ENCODE peak calls at places on chromosomes 11 and 22, in six cellular contexts. One of them, this sample, is unnamed.

GRCh38 chr11:46183819-46184218 is 62.6 kb upstream of the PHF21A start:
- DNase-seq in amygdala: no peak
- DNase-seq in right atrium auricular region: no peak
- DNase-seq in ELF-1: no peak
- DNase-seq in activated naive CD4-positive, alpha-beta T cell treated with anti-CD3 and anti-CD28 coated beads, Interleukin-2, amount 50 U/mL, for 72 hours: no peak
- DNase-seq in ELR: peak
- DNase-seq in this sample: no peak

GRCh38 chr11:118921929-118922744 is 3.6 kb downstream of the BCL9L start:
- DNase-seq in amygdala: peak
- DNase-seq in right atrium auricular region: peak
- DNase-seq in ELF-1: peak
- DNase-seq in activated naive CD4-positive, alpha-beta T cell treated with anti-CD3 and anti-CD28 coated beads, Interleukin-2, amount 50 U/mL, for 72 hours: no peak
- DNase-seq in ELR: peak
- DNase-seq in this sample: peak

GRCh38 chr22:17664414-17665045 is 26.0 kb downstream of the BCL2L13 start:
- DNase-seq in amygdala: no peak
- DNase-seq in right atrium auricular region: no peak
- DNase-seq in ELF-1: no peak
- DNase-seq in activated naive CD4-positive, alpha-beta T cell treated with anti-CD3 and anti-CD28 coated beads, Interleukin-2, amount 50 U/mL, for 72 hours: no peak
- DNase-seq in ELR: no peak
- DNase-seq in this sample: no peak

GRCh38 chr11:19817870-19818269 is 105.2 kb downstream of the NAV2 start:
- DNase-seq in amygdala: no peak
- DNase-seq in right atrium auricular region: no peak
- DNase-seq in ELF-1: no peak
- DNase-seq in activated naive CD4-positive, alpha-beta T cell treated with anti-CD3 and anti-CD28 coated beads, Interleukin-2, amount 50 U/mL, for 72 hours: no peak
- DNase-seq in ELR: no peak
- DNase-seq in this sample: no peak

GRCh38 chr11:88179141-88179540 is 3.9 kb upstream of the RAB38 start:
- DNase-seq in amygdala: no peak
- DNase-seq in right atrium auricular region: no peak
- DNase-seq in ELF-1: no peak
- DNase-seq in activated naive CD4-positive, alpha-beta T cell treated with anti-CD3 and anti-CD28 coated beads, Interleukin-2, amount 50 U/mL, for 72 hours: peak
- DNase-seq in ELR: peak
- DNase-seq in this sample: no peak

GRCh38 chr11:46607516-46607915 is 9.5 kb downstream of the HARBI1 start:
- DNase-seq in amygdala: no peak
- DNase-seq in right atrium auricular region: no peak
- DNase-seq in ELF-1: no peak
- DNase-seq in activated naive CD4-positive, alpha-beta T cell treated with anti-CD3 and anti-CD28 coated beads, Interleukin-2, amount 50 U/mL, for 72 hours: no peak
- DNase-seq in ELR: no peak
- DNase-seq in this sample: no peak

GRCh38 chr11:16612801-16613400 is 125.5 kb upstream of the C11orf58 start:
- DNase-seq in amygdala: no peak
- DNase-seq in right atrium auricular region: no peak
- DNase-seq in ELF-1: peak
- DNase-seq in activated naive CD4-positive, alpha-beta T cell treated with anti-CD3 and anti-CD28 coated beads, Interleukin-2, amount 50 U/mL, for 72 hours: peak
- DNase-seq in ELR: no peak
- DNase-seq in this sample: peak

GRCh38 chr11:134342572-134343340 is 11.0 kb downstream of the GLB1L2 start:
- DNase-seq in amygdala: no peak
- DNase-seq in right atrium auricular region: peak
- DNase-seq in ELF-1: no peak
- DNase-seq in activated naive CD4-positive, alpha-beta T cell treated with anti-CD3 and anti-CD28 coated beads, Interleukin-2, amount 50 U/mL, for 72 hours: no peak
- DNase-seq in ELR: no peak
- DNase-seq in this sample: no peak

GRCh38 chr22:41197808-41198585 is 7.1 kb upstream of the L3MBTL2 start:
- DNase-seq in amygdala: no peak
- DNase-seq in right atrium auricular region: no peak
- DNase-seq in ELF-1: peak
- DNase-seq in activated naive CD4-positive, alpha-beta T cell treated with anti-CD3 and anti-CD28 coated beads, Interleukin-2, amount 50 U/mL, for 72 hours: peak
- DNase-seq in ELR: peak
- DNase-seq in this sample: peak

GRCh38 chr11:109750964-109751363 is 329.0 kb downstream of the C11orf87 start:
- DNase-seq in amygdala: no peak
- DNase-seq in right atrium auricular region: no peak
- DNase-seq in ELF-1: no peak
- DNase-seq in activated naive CD4-positive, alpha-beta T cell treated with anti-CD3 and anti-CD28 coated beads, Interleukin-2, amount 50 U/mL, for 72 hours: no peak
- DNase-seq in ELR: no peak
- DNase-seq in this sample: no peak

GRCh38 chr11:93921695-93922468 is 71.5 kb upstream of the VSTM5 start:
- DNase-seq in amygdala: no peak
- DNase-seq in right atrium auricular region: no peak
- DNase-seq in ELF-1: peak
- DNase-seq in activated naive CD4-positive, alpha-beta T cell treated with anti-CD3 and anti-CD28 coated beads, Interleukin-2, amount 50 U/mL, for 72 hours: peak
- DNase-seq in ELR: peak
- DNase-seq in this sample: peak

GRCh38 chr11:19712281-19713220 is at the start of gene NAV2:
- DNase-seq in amygdala: peak
- DNase-seq in right atrium auricular region: peak
- DNase-seq in ELF-1: peak
- DNase-seq in activated naive CD4-positive, alpha-beta T cell treated with anti-CD3 and anti-CD28 coated beads, Interleukin-2, amount 50 U/mL, for 72 hours: peak
- DNase-seq in ELR: peak
- DNase-seq in this sample: peak

GRCh38 chr11:75279273-75279672 is 38.7 kb downstream of the TPBGL start:
- DNase-seq in amygdala: no peak
- DNase-seq in right atrium auricular region: no peak
- DNase-seq in ELF-1: peak
- DNase-seq in activated naive CD4-positive, alpha-beta T cell treated with anti-CD3 and anti-CD28 coated beads, Interleukin-2, amount 50 U/mL, for 72 hours: no peak
- DNase-seq in ELR: no peak
- DNase-seq in this sample: peak

GRCh38 chr22:35766654-35767580 is 49.2 kb downstream of the APOL5 start:
- DNase-seq in amygdala: no peak
- DNase-seq in right atrium auricular region: no peak
- DNase-seq in ELF-1: no peak
- DNase-seq in activated naive CD4-positive, alpha-beta T cell treated with anti-CD3 and anti-CD28 coated beads, Interleukin-2, amount 50 U/mL, for 72 hours: no peak
- DNase-seq in ELR: no peak
- DNase-seq in this sample: no peak

GRCh38 chr11:13375798-13376197 is 87.2 kb downstream of the BTBD10 start:
- DNase-seq in amygdala: no peak
- DNase-seq in right atrium auricular region: no peak
- DNase-seq in ELF-1: no peak
- DNase-seq in activated naive CD4-positive, alpha-beta T cell treated with anti-CD3 and anti-CD28 coated beads, Interleukin-2, amount 50 U/mL, for 72 hours: no peak
- DNase-seq in ELR: no peak
- DNase-seq in this sample: no peak

GRCh38 chr11:65446446-65447277 is 24.1 kb downstream of the NEAT1 start:
- DNase-seq in amygdala: no peak
- DNase-seq in right atrium auricular region: peak
- DNase-seq in ELF-1: no peak
- DNase-seq in activated naive CD4-positive, alpha-beta T cell treated with anti-CD3 and anti-CD28 coated beads, Interleukin-2, amount 50 U/mL, for 72 hours: no peak
- DNase-seq in ELR: peak
- DNase-seq in this sample: peak

GRCh38 chr11:45590743-45591142 is 74.7 kb downstream of the CHST1 start:
- DNase-seq in amygdala: peak
- DNase-seq in right atrium auricular region: no peak
- DNase-seq in ELF-1: no peak
- DNase-seq in activated naive CD4-positive, alpha-beta T cell treated with anti-CD3 and anti-CD28 coated beads, Interleukin-2, amount 50 U/mL, for 72 hours: no peak
- DNase-seq in ELR: no peak
- DNase-seq in this sample: peak

GRCh38 chr11:130181295-130182272 is 22.0 kb downstream of the ST14 start:
- DNase-seq in amygdala: no peak
- DNase-seq in right atrium auricular region: no peak
- DNase-seq in ELF-1: no peak
- DNase-seq in activated naive CD4-positive, alpha-beta T cell treated with anti-CD3 and anti-CD28 coated beads, Interleukin-2, amount 50 U/mL, for 72 hours: no peak
- DNase-seq in ELR: peak
- DNase-seq in this sample: no peak

GRCh38 chr11:130774703-130775102 is 141.6 kb downstream of the SNX19 start:
- DNase-seq in amygdala: no peak
- DNase-seq in right atrium auricular region: no peak
- DNase-seq in ELF-1: no peak
- DNase-seq in activated naive CD4-positive, alpha-beta T cell treated with anti-CD3 and anti-CD28 coated beads, Interleukin-2, amount 50 U/mL, for 72 hours: no peak
- DNase-seq in ELR: no peak
- DNase-seq in this sample: no peak

GRCh38 chr11:110053848-110054414 is 39.3 kb upstream of the ZC3H12C start:
- DNase-seq in amygdala: no peak
- DNase-seq in right atrium auricular region: no peak
- DNase-seq in ELF-1: peak
- DNase-seq in activated naive CD4-positive, alpha-beta T cell treated with anti-CD3 and anti-CD28 coated beads, Interleukin-2, amount 50 U/mL, for 72 hours: no peak
- DNase-seq in ELR: no peak
- DNase-seq in this sample: no peak

GRCh38 chr22:22168190-22168940 is 76.2 kb upstream of the VPREB1 start:
- DNase-seq in amygdala: no peak
- DNase-seq in right atrium auricular region: no peak
- DNase-seq in ELF-1: no peak
- DNase-seq in activated naive CD4-positive, alpha-beta T cell treated with anti-CD3 and anti-CD28 coated beads, Interleukin-2, amount 50 U/mL, for 72 hours: no peak
- DNase-seq in ELR: peak
- DNase-seq in this sample: peak

GRCh38 chr11:67282155-67282875 is 6.8 kb upstream of the ANKRD13D start:
- DNase-seq in amygdala: no peak
- DNase-seq in right atrium auricular region: no peak
- DNase-seq in ELF-1: no peak
- DNase-seq in activated naive CD4-positive, alpha-beta T cell treated with anti-CD3 and anti-CD28 coated beads, Interleukin-2, amount 50 U/mL, for 72 hours: no peak
- DNase-seq in ELR: no peak
- DNase-seq in this sample: no peak

GRCh38 chr11:117898059-117898458 is 21.6 kb upstream of the FXYD6 start:
- DNase-seq in amygdala: no peak
- DNase-seq in right atrium auricular region: no peak
- DNase-seq in ELF-1: no peak
- DNase-seq in activated naive CD4-positive, alpha-beta T cell treated with anti-CD3 and anti-CD28 coated beads, Interleukin-2, amount 50 U/mL, for 72 hours: no peak
- DNase-seq in ELR: no peak
- DNase-seq in this sample: no peak

GRCh38 chr11:64809781-64810241 is 540 bp downstream of the MEN1 start:
- DNase-seq in amygdala: no peak
- DNase-seq in right atrium auricular region: no peak
- DNase-seq in ELF-1: peak
- DNase-seq in activated naive CD4-positive, alpha-beta T cell treated with anti-CD3 and anti-CD28 coated beads, Interleukin-2, amount 50 U/mL, for 72 hours: peak
- DNase-seq in ELR: peak
- DNase-seq in this sample: peak

GRCh38 chr11:121656333-121657090 is 203.7 kb upstream of the SORL1-AS1 start:
- DNase-seq in amygdala: no peak
- DNase-seq in right atrium auricular region: no peak
- DNase-seq in ELF-1: no peak
- DNase-seq in activated naive CD4-positive, alpha-beta T cell treated with anti-CD3 and anti-CD28 coated beads, Interleukin-2, amount 50 U/mL, for 72 hours: no peak
- DNase-seq in ELR: no peak
- DNase-seq in this sample: no peak

GRCh38 chr11:27600656-27601055 is 94.1 kb upstream of the LIN7C start:
- DNase-seq in amygdala: no peak
- DNase-seq in right atrium auricular region: no peak
- DNase-seq in ELF-1: no peak
- DNase-seq in activated naive CD4-positive, alpha-beta T cell treated with anti-CD3 and anti-CD28 coated beads, Interleukin-2, amount 50 U/mL, for 72 hours: no peak
- DNase-seq in ELR: no peak
- DNase-seq in this sample: no peak

GRCh38 chr22:22085702-22086500 is 103.3 kb upstream of the TOP3B start:
- DNase-seq in amygdala: no peak
- DNase-seq in right atrium auricular region: peak
- DNase-seq in ELF-1: no peak
- DNase-seq in activated naive CD4-positive, alpha-beta T cell treated with anti-CD3 and anti-CD28 coated beads, Interleukin-2, amount 50 U/mL, for 72 hours: no peak
- DNase-seq in ELR: peak
- DNase-seq in this sample: no peak

GRCh38 chr11:10314199-10315072 is 9.6 kb downstream of the ADM start:
- DNase-seq in amygdala: no peak
- DNase-seq in right atrium auricular region: no peak
- DNase-seq in ELF-1: no peak
- DNase-seq in activated naive CD4-positive, alpha-beta T cell treated with anti-CD3 and anti-CD28 coated beads, Interleukin-2, amount 50 U/mL, for 72 hours: no peak
- DNase-seq in ELR: peak
- DNase-seq in this sample: no peak

GRCh38 chr11:73869234-73869949 is 7.3 kb downstream of the COA4 start:
- DNase-seq in amygdala: no peak
- DNase-seq in right atrium auricular region: no peak
- DNase-seq in ELF-1: no peak
- DNase-seq in activated naive CD4-positive, alpha-beta T cell treated with anti-CD3 and anti-CD28 coated beads, Interleukin-2, amount 50 U/mL, for 72 hours: no peak
- DNase-seq in ELR: peak
- DNase-seq in this sample: no peak

GRCh38 chr11:130001491-130002351 is 914 bp downstream of the PRDM10 start:
- DNase-seq in amygdala: peak
- DNase-seq in right atrium auricular region: no peak
- DNase-seq in ELF-1: peak
- DNase-seq in activated naive CD4-positive, alpha-beta T cell treated with anti-CD3 and anti-CD28 coated beads, Interleukin-2, amount 50 U/mL, for 72 hours: no peak
- DNase-seq in ELR: peak
- DNase-seq in this sample: peak

GRCh38 chr11:94243571-94244229 is 60.7 kb upstream of the IZUMO1R start:
- DNase-seq in amygdala: no peak
- DNase-seq in right atrium auricular region: no peak
- DNase-seq in ELF-1: no peak
- DNase-seq in activated naive CD4-positive, alpha-beta T cell treated with anti-CD3 and anti-CD28 coated beads, Interleukin-2, amount 50 U/mL, for 72 hours: no peak
- DNase-seq in ELR: no peak
- DNase-seq in this sample: no peak

GRCh38 chr22:17192186-17192585 is 27.0 kb downstream of the ADA2 start:
- DNase-seq in amygdala: no peak
- DNase-seq in right atrium auricular region: no peak
- DNase-seq in ELF-1: no peak
- DNase-seq in activated naive CD4-positive, alpha-beta T cell treated with anti-CD3 and anti-CD28 coated beads, Interleukin-2, amount 50 U/mL, for 72 hours: no peak
- DNase-seq in ELR: no peak
- DNase-seq in this sample: no peak